ENCODE peak calls at places on chromosomes 6 and 20, in nine cellular contexts. One of them, this sample, is unnamed.

GRCh38 chr6:17268114-17268513 is 13.0 kb upstream of the RBM24 start:
- DNase-seq in activated naive CD8-positive, alpha-beta T cell treated with anti-CD3 and anti-CD28 coated beads for 36 hours: no peak
- DNase-seq in ecto neural progenitor cell: no peak
- DNase-seq in NCI-H2081: no peak
- DNase-seq in stimulated activated CD4-positive, alpha-beta T cell treated with anti-CD3 and anti-CD28 coated beads, TNF-alpha, amount 100 ng/mL, for 4 hours: no peak
- DNase-seq in EH: peak
- DNase-seq in posterior cingulate gyrus: no peak
- DNase-seq in NCI-H1105 treated with DMSO at 0.1 percent for 48 hours: no peak
- DNase-seq in pancreas: no peak
- DNase-seq in this sample: no peak

GRCh38 chr6:48068326-48069191 is 42.4 kb downstream of the PTCHD4 start:
- DNase-seq in activated naive CD8-positive, alpha-beta T cell treated with anti-CD3 and anti-CD28 coated beads for 36 hours: no peak
- DNase-seq in ecto neural progenitor cell: peak
- DNase-seq in NCI-H2081: peak
- DNase-seq in stimulated activated CD4-positive, alpha-beta T cell treated with anti-CD3 and anti-CD28 coated beads, TNF-alpha, amount 100 ng/mL, for 4 hours: no peak
- DNase-seq in EH: no peak
- DNase-seq in posterior cingulate gyrus: peak
- DNase-seq in NCI-H1105 treated with DMSO at 0.1 percent for 48 hours: peak
- DNase-seq in pancreas: peak
- DNase-seq in this sample: no peak

GRCh38 chr20:50192364-50193168 is 1.9 kb downstream of the CEBPB start:
- DNase-seq in activated naive CD8-positive, alpha-beta T cell treated with anti-CD3 and anti-CD28 coated beads for 36 hours: peak
- DNase-seq in ecto neural progenitor cell: peak
- DNase-seq in NCI-H2081: peak
- DNase-seq in stimulated activated CD4-positive, alpha-beta T cell treated with anti-CD3 and anti-CD28 coated beads, TNF-alpha, amount 100 ng/mL, for 4 hours: peak
- DNase-seq in EH: peak
- DNase-seq in posterior cingulate gyrus: peak
- DNase-seq in NCI-H1105 treated with DMSO at 0.1 percent for 48 hours: peak
- DNase-seq in pancreas: peak
- DNase-seq in this sample: peak

GRCh38 chr6:135325624-135326424 is 144.7 kb downstream of the MYB start:
- DNase-seq in activated naive CD8-positive, alpha-beta T cell treated with anti-CD3 and anti-CD28 coated beads for 36 hours: no peak
- DNase-seq in ecto neural progenitor cell: no peak
- DNase-seq in NCI-H2081: no peak
- DNase-seq in stimulated activated CD4-positive, alpha-beta T cell treated with anti-CD3 and anti-CD28 coated beads, TNF-alpha, amount 100 ng/mL, for 4 hours: no peak
- DNase-seq in EH: no peak
- DNase-seq in posterior cingulate gyrus: no peak
- DNase-seq in NCI-H1105 treated with DMSO at 0.1 percent for 48 hours: no peak
- DNase-seq in pancreas: no peak
- DNase-seq in this sample: no peak

GRCh38 chr6:41707565-41708200 is 27.7 kb downstream of the TFEB start:
- DNase-seq in activated naive CD8-positive, alpha-beta T cell treated with anti-CD3 and anti-CD28 coated beads for 36 hours: peak
- DNase-seq in ecto neural progenitor cell: no peak
- DNase-seq in NCI-H2081: no peak
- DNase-seq in stimulated activated CD4-positive, alpha-beta T cell treated with anti-CD3 and anti-CD28 coated beads, TNF-alpha, amount 100 ng/mL, for 4 hours: no peak
- DNase-seq in EH: no peak
- DNase-seq in posterior cingulate gyrus: no peak
- DNase-seq in NCI-H1105 treated with DMSO at 0.1 percent for 48 hours: no peak
- DNase-seq in pancreas: no peak
- DNase-seq in this sample: no peak

GRCh38 chr6:73703514-73703913 is 7.5 kb downstream of the CD109 start:
- DNase-seq in activated naive CD8-positive, alpha-beta T cell treated with anti-CD3 and anti-CD28 coated beads for 36 hours: no peak
- DNase-seq in ecto neural progenitor cell: no peak
- DNase-seq in NCI-H2081: no peak
- DNase-seq in stimulated activated CD4-positive, alpha-beta T cell treated with anti-CD3 and anti-CD28 coated beads, TNF-alpha, amount 100 ng/mL, for 4 hours: no peak
- DNase-seq in EH: no peak
- DNase-seq in posterior cingulate gyrus: no peak
- DNase-seq in NCI-H1105 treated with DMSO at 0.1 percent for 48 hours: no peak
- DNase-seq in pancreas: no peak
- DNase-seq in this sample: no peak

GRCh38 chr6:72446427-72446826 is 175.4 kb upstream of the KCNQ5 start:
- DNase-seq in activated naive CD8-positive, alpha-beta T cell treated with anti-CD3 and anti-CD28 coated beads for 36 hours: no peak
- DNase-seq in ecto neural progenitor cell: no peak
- DNase-seq in NCI-H2081: no peak
- DNase-seq in stimulated activated CD4-positive, alpha-beta T cell treated with anti-CD3 and anti-CD28 coated beads, TNF-alpha, amount 100 ng/mL, for 4 hours: no peak
- DNase-seq in EH: peak
- DNase-seq in posterior cingulate gyrus: no peak
- DNase-seq in NCI-H1105 treated with DMSO at 0.1 percent for 48 hours: no peak
- DNase-seq in pancreas: no peak
- DNase-seq in this sample: no peak

GRCh38 chr20:8858181-8858794 is 210.6 kb upstream of the PLCB4 start:
- DNase-seq in activated naive CD8-positive, alpha-beta T cell treated with anti-CD3 and anti-CD28 coated beads for 36 hours: no peak
- DNase-seq in ecto neural progenitor cell: no peak
- DNase-seq in NCI-H2081: no peak
- DNase-seq in stimulated activated CD4-positive, alpha-beta T cell treated with anti-CD3 and anti-CD28 coated beads, TNF-alpha, amount 100 ng/mL, for 4 hours: no peak
- DNase-seq in EH: peak
- DNase-seq in posterior cingulate gyrus: no peak
- DNase-seq in NCI-H1105 treated with DMSO at 0.1 percent for 48 hours: no peak
- DNase-seq in pancreas: no peak
- DNase-seq in this sample: peak

GRCh38 chr20:37598611-37599342 is 71.1 kb upstream of the BLCAP start:
- DNase-seq in activated naive CD8-positive, alpha-beta T cell treated with anti-CD3 and anti-CD28 coated beads for 36 hours: no peak
- DNase-seq in ecto neural progenitor cell: no peak
- DNase-seq in NCI-H2081: no peak
- DNase-seq in stimulated activated CD4-positive, alpha-beta T cell treated with anti-CD3 and anti-CD28 coated beads, TNF-alpha, amount 100 ng/mL, for 4 hours: no peak
- DNase-seq in EH: no peak
- DNase-seq in posterior cingulate gyrus: no peak
- DNase-seq in NCI-H1105 treated with DMSO at 0.1 percent for 48 hours: peak
- DNase-seq in pancreas: no peak
- DNase-seq in this sample: peak

GRCh38 chr6:1131285-1132079 is 180.4 kb upstream of the FOXQ1 start:
- DNase-seq in activated naive CD8-positive, alpha-beta T cell treated with anti-CD3 and anti-CD28 coated beads for 36 hours: no peak
- DNase-seq in ecto neural progenitor cell: no peak
- DNase-seq in NCI-H2081: no peak
- DNase-seq in stimulated activated CD4-positive, alpha-beta T cell treated with anti-CD3 and anti-CD28 coated beads, TNF-alpha, amount 100 ng/mL, for 4 hours: no peak
- DNase-seq in EH: peak
- DNase-seq in posterior cingulate gyrus: no peak
- DNase-seq in NCI-H1105 treated with DMSO at 0.1 percent for 48 hours: no peak
- DNase-seq in pancreas: no peak
- DNase-seq in this sample: no peak

GRCh38 chr6:137589067-137589848 is 95.1 kb upstream of the OLIG3 start:
- DNase-seq in activated naive CD8-positive, alpha-beta T cell treated with anti-CD3 and anti-CD28 coated beads for 36 hours: peak
- DNase-seq in ecto neural progenitor cell: peak
- DNase-seq in NCI-H2081: peak
- DNase-seq in stimulated activated CD4-positive, alpha-beta T cell treated with anti-CD3 and anti-CD28 coated beads, TNF-alpha, amount 100 ng/mL, for 4 hours: peak
- DNase-seq in EH: peak
- DNase-seq in posterior cingulate gyrus: no peak
- DNase-seq in NCI-H1105 treated with DMSO at 0.1 percent for 48 hours: no peak
- DNase-seq in pancreas: peak
- DNase-seq in this sample: peak

GRCh38 chr6:154548130-154548830 is 37.8 kb upstream of the CNKSR3 start:
- DNase-seq in activated naive CD8-positive, alpha-beta T cell treated with anti-CD3 and anti-CD28 coated beads for 36 hours: no peak
- DNase-seq in ecto neural progenitor cell: no peak
- DNase-seq in NCI-H2081: no peak
- DNase-seq in stimulated activated CD4-positive, alpha-beta T cell treated with anti-CD3 and anti-CD28 coated beads, TNF-alpha, amount 100 ng/mL, for 4 hours: no peak
- DNase-seq in EH: peak
- DNase-seq in posterior cingulate gyrus: no peak
- DNase-seq in NCI-H1105 treated with DMSO at 0.1 percent for 48 hours: peak
- DNase-seq in pancreas: peak
- DNase-seq in this sample: no peak

GRCh38 chr20:17466641-17467040 is 64.5 kb downstream of the BFSP1 start:
- DNase-seq in activated naive CD8-positive, alpha-beta T cell treated with anti-CD3 and anti-CD28 coated beads for 36 hours: no peak
- DNase-seq in ecto neural progenitor cell: peak
- DNase-seq in NCI-H2081: no peak
- DNase-seq in stimulated activated CD4-positive, alpha-beta T cell treated with anti-CD3 and anti-CD28 coated beads, TNF-alpha, amount 100 ng/mL, for 4 hours: no peak
- DNase-seq in EH: no peak
- DNase-seq in posterior cingulate gyrus: no peak
- DNase-seq in NCI-H1105 treated with DMSO at 0.1 percent for 48 hours: no peak
- DNase-seq in pancreas: no peak
- DNase-seq in this sample: no peak

GRCh38 chr20:64077876-64078551 is 1.3 kb downstream of the RGS19 start:
- DNase-seq in activated naive CD8-positive, alpha-beta T cell treated with anti-CD3 and anti-CD28 coated beads for 36 hours: peak
- DNase-seq in ecto neural progenitor cell: no peak
- DNase-seq in NCI-H2081: no peak
- DNase-seq in stimulated activated CD4-positive, alpha-beta T cell treated with anti-CD3 and anti-CD28 coated beads, TNF-alpha, amount 100 ng/mL, for 4 hours: no peak
- DNase-seq in EH: no peak
- DNase-seq in posterior cingulate gyrus: no peak
- DNase-seq in NCI-H1105 treated with DMSO at 0.1 percent for 48 hours: no peak
- DNase-seq in pancreas: no peak
- DNase-seq in this sample: no peak

GRCh38 chr6:28336284-28337024 is 506 bp upstream of the ZSCAN31 start:
- DNase-seq in activated naive CD8-positive, alpha-beta T cell treated with anti-CD3 and anti-CD28 coated beads for 36 hours: peak
- DNase-seq in ecto neural progenitor cell: no peak
- DNase-seq in NCI-H2081: no peak
- DNase-seq in stimulated activated CD4-positive, alpha-beta T cell treated with anti-CD3 and anti-CD28 coated beads, TNF-alpha, amount 100 ng/mL, for 4 hours: no peak
- DNase-seq in EH: peak
- DNase-seq in posterior cingulate gyrus: no peak
- DNase-seq in NCI-H1105 treated with DMSO at 0.1 percent for 48 hours: peak
- DNase-seq in pancreas: no peak
- DNase-seq in this sample: peak

GRCh38 chr20:17273711-17274110 is 46.9 kb downstream of the PCSK2 start:
- DNase-seq in activated naive CD8-positive, alpha-beta T cell treated with anti-CD3 and anti-CD28 coated beads for 36 hours: no peak
- DNase-seq in ecto neural progenitor cell: no peak
- DNase-seq in NCI-H2081: no peak
- DNase-seq in stimulated activated CD4-positive, alpha-beta T cell treated with anti-CD3 and anti-CD28 coated beads, TNF-alpha, amount 100 ng/mL, for 4 hours: no peak
- DNase-seq in EH: no peak
- DNase-seq in posterior cingulate gyrus: no peak
- DNase-seq in NCI-H1105 treated with DMSO at 0.1 percent for 48 hours: no peak
- DNase-seq in pancreas: no peak
- DNase-seq in this sample: no peak

GRCh38 chr6:166951670-166952060 is 4.7 kb downstream of the RNASET2 start:
- DNase-seq in activated naive CD8-positive, alpha-beta T cell treated with anti-CD3 and anti-CD28 coated beads for 36 hours: no peak
- DNase-seq in ecto neural progenitor cell: no peak
- DNase-seq in NCI-H2081: no peak
- DNase-seq in stimulated activated CD4-positive, alpha-beta T cell treated with anti-CD3 and anti-CD28 coated beads, TNF-alpha, amount 100 ng/mL, for 4 hours: no peak
- DNase-seq in EH: no peak
- DNase-seq in posterior cingulate gyrus: no peak
- DNase-seq in NCI-H1105 treated with DMSO at 0.1 percent for 48 hours: no peak
- DNase-seq in pancreas: no peak
- DNase-seq in this sample: no peak

GRCh38 chr6:158518196-158519127 is 41.4 kb upstream of the TMEM181 start:
- DNase-seq in activated naive CD8-positive, alpha-beta T cell treated with anti-CD3 and anti-CD28 coated beads for 36 hours: peak
- DNase-seq in ecto neural progenitor cell: peak
- DNase-seq in NCI-H2081: peak
- DNase-seq in stimulated activated CD4-positive, alpha-beta T cell treated with anti-CD3 and anti-CD28 coated beads, TNF-alpha, amount 100 ng/mL, for 4 hours: peak
- DNase-seq in EH: peak
- DNase-seq in posterior cingulate gyrus: peak
- DNase-seq in NCI-H1105 treated with DMSO at 0.1 percent for 48 hours: peak
- DNase-seq in pancreas: no peak
- DNase-seq in this sample: peak

GRCh38 chr6:158911746-158912158 is 88.2 kb downstream of the RSPH3 start:
- DNase-seq in activated naive CD8-positive, alpha-beta T cell treated with anti-CD3 and anti-CD28 coated beads for 36 hours: peak
- DNase-seq in ecto neural progenitor cell: no peak
- DNase-seq in NCI-H2081: peak
- DNase-seq in stimulated activated CD4-positive, alpha-beta T cell treated with anti-CD3 and anti-CD28 coated beads, TNF-alpha, amount 100 ng/mL, for 4 hours: no peak
- DNase-seq in EH: no peak
- DNase-seq in posterior cingulate gyrus: no peak
- DNase-seq in NCI-H1105 treated with DMSO at 0.1 percent for 48 hours: no peak
- DNase-seq in pancreas: no peak
- DNase-seq in this sample: no peak

GRCh38 chr6:137775192-137775591 is 91.9 kb upstream of the TNFAIP3 start:
- DNase-seq in activated naive CD8-positive, alpha-beta T cell treated with anti-CD3 and anti-CD28 coated beads for 36 hours: no peak
- DNase-seq in ecto neural progenitor cell: no peak
- DNase-seq in NCI-H2081: no peak
- DNase-seq in stimulated activated CD4-positive, alpha-beta T cell treated with anti-CD3 and anti-CD28 coated beads, TNF-alpha, amount 100 ng/mL, for 4 hours: no peak
- DNase-seq in EH: no peak
- DNase-seq in posterior cingulate gyrus: no peak
- DNase-seq in NCI-H1105 treated with DMSO at 0.1 percent for 48 hours: no peak
- DNase-seq in pancreas: no peak
- DNase-seq in this sample: no peak

GRCh38 chr20:64052987-64053840 is 3.8 kb upstream of the SOX18 start:
- DNase-seq in activated naive CD8-positive, alpha-beta T cell treated with anti-CD3 and anti-CD28 coated beads for 36 hours: no peak
- DNase-seq in ecto neural progenitor cell: no peak
- DNase-seq in NCI-H2081: no peak
- DNase-seq in stimulated activated CD4-positive, alpha-beta T cell treated with anti-CD3 and anti-CD28 coated beads, TNF-alpha, amount 100 ng/mL, for 4 hours: no peak
- DNase-seq in EH: no peak
- DNase-seq in posterior cingulate gyrus: no peak
- DNase-seq in NCI-H1105 treated with DMSO at 0.1 percent for 48 hours: no peak
- DNase-seq in pancreas: no peak
- DNase-seq in this sample: peak

GRCh38 chr20:56517641-56518040 is 6.9 kb upstream of the FAM209A start:
- DNase-seq in activated naive CD8-positive, alpha-beta T cell treated with anti-CD3 and anti-CD28 coated beads for 36 hours: no peak
- DNase-seq in ecto neural progenitor cell: no peak
- DNase-seq in NCI-H2081: no peak
- DNase-seq in stimulated activated CD4-positive, alpha-beta T cell treated with anti-CD3 and anti-CD28 coated beads, TNF-alpha, amount 100 ng/mL, for 4 hours: no peak
- DNase-seq in EH: no peak
- DNase-seq in posterior cingulate gyrus: no peak
- DNase-seq in NCI-H1105 treated with DMSO at 0.1 percent for 48 hours: no peak
- DNase-seq in pancreas: no peak
- DNase-seq in this sample: no peak